ENCODE peak calls at places on chromosomes 11 and 22, in six cellular contexts. Z is upper lobe of right lung, B is K562, E is kidney, V is psoas muscle, S is glutamatergic neuron. I is an unnamed sample.

GRCh38 chr11:12276831-12277475 is 100.4 kb upstream of the PARVA start:
- DNase-seq in Z (no peak), B (no peak), E (peak; percentile 53), V (no peak), S (no peak), I (peak; percentile 29)

GRCh38 chr11:22459053-22459452 is 120.9 kb downstream of the SLC17A6 start:
- DNase-seq in Z (no peak), B (no peak), E (no peak), V (no peak), S (no peak), I (no peak)

GRCh38 chr11:8459711-8460399 is 134.2 kb downstream of the STK33 start:
- DNase-seq in Z (no peak), B (no peak), E (no peak), V (no peak), S (no peak), I (no peak)

GRCh38 chr22:25843660-25844275 is 101.8 kb downstream of the MYO18B start:
- DNase-seq in Z (no peak), B (no peak), E (no peak), V (no peak), S (no peak), I (no peak)

GRCh38 chr22:50473088-50473487 is 1.7 kb downstream of the SBF1 start:
- DNase-seq in Z (no peak), B (peak; percentile 34), E (peak; percentile 61), V (no peak), S (no peak), I (no peak)

GRCh38 chr11:106344392-106344791 is 266.9 kb downstream of the AASDHPPT start:
- DNase-seq in Z (no peak), B (no peak), E (no peak), V (no peak), S (no peak), I (no peak)

GRCh38 chr11:1305558-1306056 is 3.8 kb downstream of the TOLLIP start:
- DNase-seq in Z (no peak), B (no peak), E (no peak), V (no peak), S (no peak), I (peak; percentile 56)

GRCh38 chr11:14380947-14381555 is 22.1 kb upstream of the RRAS2 start:
- DNase-seq in Z (peak; percentile 90), B (no peak), E (peak; percentile 88), V (peak; percentile 82), S (peak; percentile 74), I (peak; percentile 83)

GRCh38 chr11:65655570-65656332 is 7.0 kb downstream of the RELA start:
- DNase-seq in Z (no peak), B (no peak), E (peak; percentile 59), V (no peak), S (no peak), I (no peak)

GRCh38 chr22:32612834-32613233 is 138.2 kb downstream of the FBXO7 start:
- DNase-seq in Z (no peak), B (no peak), E (no peak), V (no peak), S (no peak), I (no peak)

GRCh38 chr11:56122073-56122472 is at the start of gene OR8H3:
- DNase-seq in Z (no peak), B (no peak), E (no peak), V (no peak), S (no peak), I (no peak)

GRCh38 chr11:46006418-46007070 is 84.1 kb downstream of the LARGE2 start:
- DNase-seq in Z (no peak), B (peak; percentile 68), E (no peak), V (no peak), S (no peak), I (no peak)

GRCh38 chr22:21761086-21761485 is 25.5 kb upstream of the YPEL1 start:
- DNase-seq in Z (no peak), B (no peak), E (no peak), V (no peak), S (no peak), I (no peak)

GRCh38 chr11:76836613-76837291 is 24.0 kb upstream of the ACER3 start:
- DNase-seq in Z (no peak), B (no peak), E (no peak), V (no peak), S (no peak), I (no peak)

GRCh38 chr22:46354176-46354992 is 18.9 kb downstream of the TRMU start:
- DNase-seq in Z (peak; percentile 64), B (no peak), E (peak; percentile 74), V (no peak), S (no peak), I (no peak)

GRCh38 chr11:47269829-47270305 is at the start of gene MADD:
- DNase-seq in Z (peak; percentile 95), B (peak; percentile 96), E (peak; percentile 96), V (peak; percentile 92), S (peak; percentile 84), I (peak; percentile 89)

GRCh38 chr11:47271328-47271727 is 1.4 kb downstream of the MADD start:
- DNase-seq in Z (no peak), B (no peak), E (no peak), V (no peak), S (no peak), I (no peak)

GRCh38 chr11:47269002-47269828 is 718 bp upstream of the MADD start:
- DNase-seq in Z (peak; percentile 96), B (peak; percentile 93), E (peak; percentile 96), V (peak; percentile 93), S (peak; percentile 91), I (peak; percentile 93)

GRCh38 chr11:47271961-47272661 is 2.2 kb downstream of the MADD start:
- DNase-seq in Z (no peak), B (peak; percentile 71), E (no peak), V (peak; percentile 35), S (peak; percentile 38), I (no peak)

GRCh38 chr11:47270331-47271271 is 668 bp downstream of the MADD start:
- DNase-seq in Z (peak; percentile 67), B (peak; percentile 60), E (no peak), V (no peak), S (peak; percentile 47), I (no peak)
- TF ChIP-seq CTCF in Z (no peak), B (peak; percentile 20), E (no peak), V (no peak), S (no peak), I (no peak)

GRCh38 chr11:33360642-33361041 is 103.5 kb downstream of the HIPK3 start:
- DNase-seq in Z (no peak), B (no peak), E (no peak), V (no peak), S (no peak), I (no peak)
- TF ChIP-seq CTCF in Z (no peak), B (no peak), E (no peak), V (no peak), S (no peak), I (no peak)

DNA sequence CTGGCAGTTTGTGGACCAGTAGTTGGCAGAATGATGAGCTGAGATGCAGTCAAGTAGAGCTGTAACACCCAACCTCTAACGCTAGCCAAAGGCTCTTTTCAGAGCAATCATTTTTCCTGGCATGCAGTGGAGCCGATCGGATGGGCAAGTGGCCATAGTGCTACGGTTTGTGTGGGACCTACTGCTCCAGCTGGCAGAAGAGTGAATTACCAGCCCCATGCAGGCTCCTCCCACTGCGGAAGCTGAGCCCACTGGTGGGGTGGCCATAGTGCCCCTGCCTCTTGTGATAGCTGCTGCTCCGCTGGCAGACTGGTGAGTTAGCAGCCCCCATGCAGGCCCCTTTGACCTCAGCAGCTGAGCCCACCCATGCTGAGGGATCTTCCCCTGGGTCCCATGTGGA is 27.0 kb upstream of the SC5D start:
- DNase-seq in Z (no peak), B (no peak), E (no peak), V (no peak), S (no peak), I (no peak)
- TF ChIP-seq CTCF in Z (no peak), B (peak; percentile 10), E (no peak), V (no peak), S (no peak), I (no peak)

DNA sequence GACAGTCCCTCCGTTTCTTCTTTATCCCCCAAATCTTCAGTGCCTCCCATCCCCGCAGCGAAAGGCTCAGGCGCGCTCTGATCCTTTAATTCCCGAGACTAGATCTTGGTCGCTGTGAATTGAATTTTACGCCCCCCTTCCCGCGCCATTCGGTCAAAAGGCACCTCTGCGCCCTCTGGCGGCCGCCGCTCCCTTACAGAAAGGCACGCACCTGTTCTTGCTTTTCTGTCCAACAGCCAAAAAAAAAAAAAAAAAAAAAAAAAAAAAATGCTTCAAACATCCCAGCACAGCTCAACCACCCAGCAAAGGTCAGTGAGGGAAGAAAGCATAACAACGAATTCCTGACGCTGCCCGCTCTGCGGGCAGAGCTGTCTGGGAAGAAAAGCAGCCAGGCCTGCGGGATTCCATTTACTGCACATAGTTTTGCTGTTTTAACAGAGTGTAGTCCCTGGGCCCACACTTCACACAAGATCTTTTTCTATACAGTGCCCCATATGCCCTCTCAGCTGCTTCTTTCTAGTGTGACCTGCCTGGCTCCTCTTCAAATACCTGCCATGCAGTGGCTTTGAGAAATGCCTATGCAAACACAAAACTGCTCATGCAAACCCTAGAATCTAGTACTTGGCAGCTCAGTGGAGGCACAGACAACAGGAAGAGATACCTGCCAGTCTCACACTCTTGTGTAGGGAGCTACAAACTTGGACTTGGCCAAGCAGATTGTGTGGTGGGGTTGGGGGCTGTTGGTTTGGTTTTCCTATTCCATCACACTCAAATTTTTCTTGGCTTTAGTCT is 1.3 kb upstream of the ESAM start:
- DNase-seq in Z (peak; percentile 95), B (peak; percentile 68), E (peak; percentile 93), V (peak; percentile 84), S (peak; percentile 88), I (peak; percentile 84)
- TF ChIP-seq CTCF in Z (peak; percentile 78), B (peak; percentile 84), E (peak; percentile 89), V (peak; percentile 74), S (peak; percentile 83), I (peak; percentile 52)

DNA sequence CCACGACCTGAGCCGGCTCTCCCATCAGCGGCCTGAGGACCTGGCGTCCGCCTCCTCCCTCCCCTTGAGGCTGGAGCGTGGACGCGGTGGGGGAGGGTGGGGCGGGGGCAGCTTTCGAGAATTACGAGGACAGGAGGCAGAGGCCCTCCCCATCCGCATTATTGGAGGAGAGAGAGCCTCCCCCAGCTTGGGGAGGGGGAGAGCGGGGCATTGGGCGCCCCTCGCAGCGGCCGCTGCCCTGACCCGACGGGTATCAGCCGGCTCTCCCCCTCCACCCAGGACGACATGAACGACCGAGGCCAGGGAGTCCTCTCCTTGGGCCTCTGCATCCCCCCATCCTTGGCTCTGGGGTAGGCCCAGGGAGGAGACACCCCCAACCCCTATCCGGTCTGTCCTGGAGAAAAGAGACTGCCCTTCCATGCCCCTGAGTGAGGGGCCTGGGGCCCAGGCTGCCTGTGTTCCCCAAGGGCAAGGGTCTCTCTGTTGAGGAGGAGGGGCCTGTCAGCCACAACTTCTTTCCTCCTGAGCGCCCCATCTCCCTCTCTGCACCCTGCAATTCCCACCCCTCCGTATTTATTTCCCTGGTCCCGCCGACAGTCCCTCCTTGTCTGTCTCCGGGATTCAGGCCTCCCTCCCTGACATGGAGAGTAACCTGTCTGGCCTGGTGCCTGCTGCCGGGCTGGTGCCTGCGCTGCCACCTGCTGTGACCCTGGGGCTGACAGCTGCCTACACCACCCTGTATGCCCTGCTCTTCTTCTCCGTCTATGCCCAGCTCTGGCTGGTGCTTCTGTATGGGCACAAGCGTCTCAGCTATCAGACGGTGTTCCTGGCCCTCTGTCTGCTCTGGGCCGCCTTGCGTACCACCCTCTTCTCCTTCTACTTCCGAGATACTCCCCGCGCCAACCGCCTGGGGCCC is 495 bp downstream of the GPR137 start:
- DNase-seq in Z (no peak), B (no peak), E (peak; percentile 79), V (no peak), S (no peak), I (no peak)
- TF ChIP-seq CTCF in Z (no peak), B (no peak), E (no peak), V (no peak), S (no peak), I (no peak)

I was measured in suprapubic skin.